ENCODE peak calls at places on chromosome 7, in four cellular contexts. H is H9, S is mesendoderm, J is neuronal stem cell. Z is an unnamed sample.

GRCh38 chr7:155594961-155595366 is 48.6 kb upstream of the CNPY1 start:
- DNase-seq in S (peak; percentile 93), J (no peak), H (peak; percentile 82), Z (no peak)

GRCh38 chr7:39910108-39910869 is 39.8 kb upstream of the CDK13 start:
- DNase-seq in H (no peak), S (no peak), J (no peak), Z (peak; percentile 41)

GRCh38 chr7:12731214-12731656 is 43.8 kb downstream of the ARL4A start:
- DNase-seq in H (peak; percentile 54), J (no peak), S (peak; percentile 66), Z (peak; percentile 36)

GRCh38 chr7:148142660-148143248 is 447.8 kb upstream of the C7orf33 start:
- DNase-seq in J (peak; percentile 17), H (no peak), S (peak; percentile 69), Z (peak; percentile 21)

GRCh38 chr7:46123-46829 is 146.1 kb upstream of the FAM20C start:
- DNase-seq in H (no peak), J (no peak), S (no peak), Z (no peak)

GRCh38 chr7:125670926-125671572 is 741.4 kb upstream of the POT1 start:
- DNase-seq in H (no peak), S (peak; percentile 53), J (peak; percentile 21), Z (no peak)

GRCh38 chr7:128164061-128164954 is 76.8 kb upstream of the LEP start:
- DNase-seq in J (no peak), S (peak; percentile 93), H (peak; percentile 55), Z (peak; percentile 86)

GRCh38 chr7:132377703-132378584 is 198.3 kb downstream of the PLXNA4 start:
- DNase-seq in J (no peak), S (no peak), H (no peak), Z (no peak)

GRCh38 chr7:103656221-103656620 is 210.2 kb upstream of the SLC26A5 start:
- DNase-seq in J (no peak), H (no peak), S (no peak), Z (no peak)

GRCh38 chr7:103658055-103659010 is 212.3 kb upstream of the SLC26A5 start:
- DNase-seq in J (no peak), H (no peak), S (peak; percentile 74), Z (peak; percentile 29)

GRCh38 chr7:103657474-103657894 is 211.5 kb upstream of the SLC26A5 start:
- DNase-seq in H (no peak), S (no peak), J (no peak), Z (no peak)

GRCh38 chr7:103660455-103661371 is 214.7 kb upstream of the SLC26A5 start:
- DNase-seq in S (peak; percentile 92), H (no peak), J (peak; percentile 6), Z (peak; percentile 75)
- H2AK5ac ChIP-seq in S (no peak overlapping the region), H (no peak overlapping the region), J (no peak overlapping the region), Z (peak overlapping the region; percentile 84)

DNA sequence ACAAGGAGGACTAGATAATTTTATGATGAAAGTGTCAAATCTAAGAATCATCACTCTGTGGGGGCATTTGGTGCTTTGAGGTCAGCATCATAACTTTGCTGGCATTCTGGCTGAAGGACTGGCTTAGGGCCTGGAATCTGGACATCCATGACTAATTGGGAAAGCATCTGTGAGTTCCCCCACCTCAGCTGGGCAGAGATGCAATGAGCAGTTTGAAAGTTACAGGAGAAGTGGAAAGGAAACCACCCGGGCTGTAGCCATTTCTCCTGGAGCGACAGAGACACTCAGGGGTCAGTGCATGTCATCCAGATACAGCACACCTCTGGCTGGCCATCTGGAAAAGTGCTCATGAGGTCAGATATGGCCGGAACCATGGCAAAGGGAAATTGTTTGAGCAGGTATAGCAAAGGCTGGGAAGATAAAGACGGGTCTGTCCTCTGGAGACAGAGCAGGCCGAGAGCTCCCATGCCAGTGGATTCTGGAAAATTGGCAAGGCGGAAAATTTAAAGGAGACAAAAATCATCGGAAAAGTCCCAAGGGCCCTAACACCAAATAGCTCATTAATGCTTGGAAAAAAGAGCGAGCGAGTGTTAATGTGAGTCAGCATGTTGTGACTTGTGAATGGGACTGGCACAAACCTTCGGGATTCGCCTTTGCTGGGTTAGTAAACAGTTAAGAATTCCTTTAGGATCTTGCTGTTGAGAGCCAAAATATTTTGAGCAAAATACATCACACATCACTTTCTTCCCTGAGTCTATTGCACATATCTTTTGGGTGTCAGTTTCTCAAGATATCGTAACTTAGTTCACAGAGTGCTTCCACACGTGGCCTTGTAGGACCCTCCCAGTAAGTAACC is 188.4 kb upstream of the AGK start:
- DNase-seq in H (no peak), J (no peak), S (peak; percentile 86), Z (peak; percentile 29)
- H2AK5ac ChIP-seq in H (no peak overlapping the region), J (no peak overlapping the region), S (no peak overlapping the region), Z (no peak overlapping the region)

GRCh38 chr7:2807846-2808772 is 36.0 kb downstream of the GNA12 start:
- DNase-seq in S (no peak), J (no peak), H (no peak), Z (peak; percentile 68)

GRCh38 chr7:2807455-2807845 is 36.7 kb downstream of the GNA12 start:
- DNase-seq in H (no peak), S (no peak), J (no peak), Z (no peak)

GRCh38 chr7:2809903-2810628 is 34.0 kb downstream of the GNA12 start:
- DNase-seq in H (no peak), S (no peak), J (no peak), Z (peak; percentile 33)

GRCh38 chr7:2810682-2811471 is 33.2 kb downstream of the GNA12 start:
- DNase-seq in H (no peak), J (no peak), S (no peak), Z (no peak)

GRCh38 chr7:2808891-2809660 is 35.0 kb downstream of the GNA12 start:
- DNase-seq in J (no peak), H (no peak), S (no peak), Z (no peak)
- H2AK5ac ChIP-seq in J (no peak overlapping the region), H (no peak overlapping the region), S (no peak overlapping the region), Z (peak overlapping the region; percentile 56)

GRCh38 chr7:118845787-118846186 is 621.3 kb downstream of the ANKRD7 start:
- DNase-seq in S (no peak), J (no peak), H (no peak), Z (no peak)
- H2AK5ac ChIP-seq in S (no peak overlapping the region), J (no peak overlapping the region), H (no peak overlapping the region), Z (no peak overlapping the region)

GRCh38 chr7:129643545-129644170 is 32.1 kb downstream of the NRF1 start:
- DNase-seq in H (no peak), J (no peak), S (no peak), Z (no peak)
- H2AK5ac ChIP-seq in H (no peak overlapping the region), J (no peak overlapping the region), S (no peak overlapping the region), Z (no peak overlapping the region)

DNA sequence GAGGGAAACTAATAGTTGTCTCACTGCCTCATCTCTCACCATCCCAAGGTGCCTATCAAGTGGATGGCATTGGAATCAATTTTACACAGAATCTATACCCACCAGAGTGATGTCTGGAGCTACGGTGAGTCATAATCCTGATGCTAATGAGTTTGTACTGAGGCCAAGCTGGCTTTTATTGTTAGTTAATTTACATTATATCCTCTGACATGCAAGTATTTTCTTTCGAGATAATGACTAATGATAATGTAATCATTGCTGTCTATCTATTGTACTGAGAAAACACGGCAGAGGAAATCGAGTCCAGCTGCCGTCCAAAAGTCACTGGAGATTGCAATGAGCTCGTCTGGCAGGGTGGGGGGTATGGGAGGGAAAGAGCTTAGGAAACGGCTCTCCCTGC is 172.4 kb upstream of the LANCL2 start:
- DNase-seq in J (no peak), H (peak; percentile 20), S (no peak), Z (peak; percentile 88)
- H2AK5ac ChIP-seq in J (no peak overlapping the region), H (no peak overlapping the region), S (no peak overlapping the region), Z (peak overlapping the region; percentile 96)

GRCh38 chr7:28107960-28108359 is 72.6 kb downstream of the JAZF1 start:
- DNase-seq in H (no peak), S (no peak), J (no peak), Z (no peak)
- H2AK5ac ChIP-seq in H (no peak overlapping the region), S (no peak overlapping the region), J (no peak overlapping the region), Z (no peak overlapping the region)

GRCh38 chr7:150941351-150941982 is 36.7 kb downstream of the KCNH2 start:
- DNase-seq in H (no peak), J (no peak), S (no peak), Z (no peak)
- H2AK5ac ChIP-seq in H (no peak overlapping the region), J (no peak overlapping the region), S (no peak overlapping the region), Z (no peak overlapping the region)

GRCh38 chr7:158263964-158264748 is 323.5 kb downstream of the PTPRN2 start:
- DNase-seq in H (no peak), S (no peak), J (no peak), Z (no peak)

GRCh38 chr7:158262284-158263109 is 325.1 kb downstream of the PTPRN2 start:
- DNase-seq in S (no peak), H (no peak), J (no peak), Z (no peak)

GRCh38 chr7:158261362-158262235 is 326.0 kb downstream of the PTPRN2 start:
- DNase-seq in S (no peak), J (no peak), H (no peak), Z (no peak)

GRCh38 chr7:158264881-158265742 is 322.5 kb downstream of the PTPRN2 start:
- DNase-seq in H (no peak), S (no peak), J (no peak), Z (no peak)

DNA sequence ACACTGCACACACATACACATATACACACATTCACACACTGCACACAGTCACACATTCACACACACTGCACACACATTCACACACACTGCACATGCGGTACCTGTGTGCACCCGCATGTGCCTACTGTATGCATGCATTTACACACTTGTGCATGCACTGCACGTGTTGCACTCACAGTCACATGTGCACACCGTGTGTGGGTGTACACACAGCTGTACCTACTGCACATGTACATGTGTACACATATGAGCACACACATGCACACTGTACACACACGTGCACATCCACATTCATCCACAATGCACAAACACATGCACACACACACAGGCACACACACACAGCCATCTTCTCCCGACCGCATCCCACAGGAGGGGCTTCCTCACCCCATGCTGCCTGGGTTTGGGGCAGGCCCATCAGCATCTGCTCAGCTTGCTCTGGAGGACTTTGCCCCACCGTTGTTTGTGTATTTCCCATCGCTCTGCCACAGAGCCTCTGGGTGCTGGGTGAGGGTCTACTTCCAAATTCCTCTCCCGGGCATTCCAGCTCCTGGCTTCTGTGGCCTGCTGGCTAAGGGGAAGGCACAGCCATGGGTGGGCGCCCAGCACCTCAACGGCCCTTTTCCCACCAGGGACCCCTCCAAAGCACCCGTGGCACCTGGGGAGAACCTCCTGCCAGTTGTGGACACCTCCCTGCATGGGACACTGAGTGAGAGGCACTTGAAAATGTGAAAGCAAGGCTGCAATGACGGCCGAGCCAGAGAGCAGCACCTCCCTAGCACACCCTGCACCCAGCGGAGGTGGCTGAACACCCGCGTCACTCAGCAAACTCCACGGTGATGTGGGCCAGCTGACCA is 324.3 kb downstream of the PTPRN2 start:
- DNase-seq in J (no peak), H (no peak), S (no peak), Z (no peak)
- H2AK5ac ChIP-seq in J (peak overlapping the region; percentile 73), H (no peak overlapping the region), S (no peak overlapping the region), Z (no peak overlapping the region)

Z was measured in IMR-90.